ENCODE peak calls at places on chromosomes 11 and 22, in eight cellular contexts. One of them, this sample, is unnamed.

GRCh38 chr11:63608353-63609345 is 5.6 kb downstream of the PLAAT3 start:
- DNase-seq in CD4-positive, alpha-beta memory T cell: no peak
- DNase-seq in endodermal cell: no peak
- DNase-seq in transverse colon: no peak
- DNase-seq in suprapubic skin: peak; percentile 40
- DNase-seq in colonic mucosa: no peak
- DNase-seq in mesendoderm: no peak
- DNase-seq in heart left ventricle: no peak
- DNase-seq in this sample: no peak

GRCh38 chr22:28047740-28048139 is 128.7 kb upstream of the PITPNB start:
- DNase-seq in CD4-positive, alpha-beta memory T cell: no peak
- DNase-seq in endodermal cell: no peak
- DNase-seq in transverse colon: no peak
- DNase-seq in suprapubic skin: no peak
- DNase-seq in colonic mucosa: no peak
- DNase-seq in mesendoderm: no peak
- DNase-seq in heart left ventricle: no peak
- DNase-seq in this sample: no peak

GRCh38 chr11:77170107-77170506 is 42.1 kb downstream of the MYO7A start:
- DNase-seq in CD4-positive, alpha-beta memory T cell: no peak
- DNase-seq in endodermal cell: peak; percentile 89
- DNase-seq in transverse colon: no peak
- DNase-seq in suprapubic skin: no peak
- DNase-seq in colonic mucosa: no peak
- DNase-seq in mesendoderm: peak; percentile 94
- DNase-seq in heart left ventricle: no peak
- DNase-seq in this sample: no peak

GRCh38 chr11:63553759-63554158 is 9.4 kb downstream of the PLAAT2 start:
- DNase-seq in CD4-positive, alpha-beta memory T cell: peak; percentile 38
- DNase-seq in endodermal cell: no peak
- DNase-seq in transverse colon: no peak
- DNase-seq in suprapubic skin: no peak
- DNase-seq in colonic mucosa: peak; percentile 19
- DNase-seq in mesendoderm: no peak
- DNase-seq in heart left ventricle: no peak
- DNase-seq in this sample: no peak

GRCh38 chr11:95829580-95830259 is 39.4 kb downstream of the CEP57 start:
- DNase-seq in CD4-positive, alpha-beta memory T cell: no peak
- DNase-seq in endodermal cell: no peak
- DNase-seq in transverse colon: no peak
- DNase-seq in suprapubic skin: no peak
- DNase-seq in colonic mucosa: no peak
- DNase-seq in mesendoderm: no peak
- DNase-seq in heart left ventricle: no peak
- DNase-seq in this sample: no peak

GRCh38 chr22:40058265-40058664 is 63.5 kb downstream of the FAM83F start:
- DNase-seq in CD4-positive, alpha-beta memory T cell: no peak
- DNase-seq in endodermal cell: no peak
- DNase-seq in transverse colon: no peak
- DNase-seq in suprapubic skin: no peak
- DNase-seq in colonic mucosa: no peak
- DNase-seq in mesendoderm: no peak
- DNase-seq in heart left ventricle: no peak
- DNase-seq in this sample: no peak

GRCh38 chr11:118608268-118609214 is 1.1 kb downstream of the PHLDB1 start:
- DNase-seq in CD4-positive, alpha-beta memory T cell: peak; percentile 87
- DNase-seq in endodermal cell: peak; percentile 67
- DNase-seq in transverse colon: peak; percentile 75
- DNase-seq in suprapubic skin: peak; percentile 90
- DNase-seq in colonic mucosa: peak; percentile 58
- DNase-seq in mesendoderm: peak; percentile 17
- DNase-seq in heart left ventricle: peak; percentile 72
- DNase-seq in this sample: peak; percentile 89

GRCh38 chr11:134841972-134842371 is 429.9 kb upstream of the B3GAT1 start:
- DNase-seq in CD4-positive, alpha-beta memory T cell: no peak
- DNase-seq in endodermal cell: no peak
- DNase-seq in transverse colon: no peak
- DNase-seq in suprapubic skin: no peak
- DNase-seq in colonic mucosa: no peak
- DNase-seq in mesendoderm: no peak
- DNase-seq in heart left ventricle: no peak
- DNase-seq in this sample: no peak

GRCh38 chr11:64120951-64121569 is 44.9 kb downstream of the MACROD1 start:
- DNase-seq in CD4-positive, alpha-beta memory T cell: no peak
- DNase-seq in endodermal cell: no peak
- DNase-seq in transverse colon: no peak
- DNase-seq in suprapubic skin: no peak
- DNase-seq in colonic mucosa: no peak
- DNase-seq in mesendoderm: no peak
- DNase-seq in heart left ventricle: peak; percentile 24
- DNase-seq in this sample: no peak

GRCh38 chr11:75924966-75925784 is 110.2 kb downstream of the UVRAG start:
- DNase-seq in CD4-positive, alpha-beta memory T cell: no peak
- DNase-seq in endodermal cell: no peak
- DNase-seq in transverse colon: no peak
- DNase-seq in suprapubic skin: no peak
- DNase-seq in colonic mucosa: no peak
- DNase-seq in mesendoderm: no peak
- DNase-seq in heart left ventricle: no peak
- DNase-seq in this sample: no peak

GRCh38 chr22:46047841-46048595 is 71.1 kb upstream of the WNT7B start:
- DNase-seq in CD4-positive, alpha-beta memory T cell: no peak
- DNase-seq in endodermal cell: peak; percentile 28
- DNase-seq in transverse colon: peak; percentile 16
- DNase-seq in suprapubic skin: peak; percentile 71
- DNase-seq in colonic mucosa: no peak
- DNase-seq in mesendoderm: no peak
- DNase-seq in heart left ventricle: no peak
- DNase-seq in this sample: peak; percentile 30

GRCh38 chr22:24434472-24435322 is 7.3 kb downstream of the ADORA2A start:
- DNase-seq in CD4-positive, alpha-beta memory T cell: peak; percentile 83
- DNase-seq in endodermal cell: peak; percentile 36
- DNase-seq in transverse colon: peak; percentile 69
- DNase-seq in suprapubic skin: peak; percentile 74
- DNase-seq in colonic mucosa: no peak
- DNase-seq in mesendoderm: no peak
- DNase-seq in heart left ventricle: peak; percentile 78
- DNase-seq in this sample: no peak

GRCh38 chr11:96303067-96303466 is 39.9 kb downstream of the MAML2 start:
- DNase-seq in CD4-positive, alpha-beta memory T cell: no peak
- DNase-seq in endodermal cell: no peak
- DNase-seq in transverse colon: no peak
- DNase-seq in suprapubic skin: no peak
- DNase-seq in colonic mucosa: no peak
- DNase-seq in mesendoderm: no peak
- DNase-seq in heart left ventricle: no peak
- DNase-seq in this sample: no peak

GRCh38 chr11:128328955-128329551 is 258.3 kb downstream of the ETS1 start:
- DNase-seq in CD4-positive, alpha-beta memory T cell: peak; percentile 64
- DNase-seq in endodermal cell: no peak
- DNase-seq in transverse colon: no peak
- DNase-seq in suprapubic skin: no peak
- DNase-seq in colonic mucosa: no peak
- DNase-seq in mesendoderm: peak; percentile 70
- DNase-seq in heart left ventricle: peak; percentile 46
- DNase-seq in this sample: peak; percentile 58

GRCh38 chr11:67286621-67287333 is 2.3 kb upstream of the ANKRD13D start:
- DNase-seq in CD4-positive, alpha-beta memory T cell: no peak
- DNase-seq in endodermal cell: no peak
- DNase-seq in transverse colon: no peak
- DNase-seq in suprapubic skin: no peak
- DNase-seq in colonic mucosa: no peak
- DNase-seq in mesendoderm: no peak
- DNase-seq in heart left ventricle: no peak
- DNase-seq in this sample: no peak

GRCh38 chr11:65540290-65541092 is 15.6 kb downstream of the SCYL1 start:
- DNase-seq in CD4-positive, alpha-beta memory T cell: peak; percentile 91
- DNase-seq in endodermal cell: peak; percentile 99
- DNase-seq in transverse colon: peak; percentile 97
- DNase-seq in suprapubic skin: peak; percentile 96
- DNase-seq in colonic mucosa: peak; percentile 94
- DNase-seq in mesendoderm: peak; percentile 94
- DNase-seq in heart left ventricle: peak; percentile 93
- DNase-seq in this sample: peak; percentile 89

GRCh38 chr11:117986981-117987495 is 844 bp downstream of the IL10RA start:
- DNase-seq in CD4-positive, alpha-beta memory T cell: peak; percentile 78
- DNase-seq in endodermal cell: peak; percentile 39
- DNase-seq in transverse colon: peak; percentile 50
- DNase-seq in suprapubic skin: no peak
- DNase-seq in colonic mucosa: no peak
- DNase-seq in mesendoderm: no peak
- DNase-seq in heart left ventricle: no peak
- DNase-seq in this sample: no peak

GRCh38 chr22:46044718-46045458 is 67.9 kb upstream of the WNT7B start:
- DNase-seq in CD4-positive, alpha-beta memory T cell: no peak
- DNase-seq in endodermal cell: peak; percentile 74
- DNase-seq in transverse colon: peak; percentile 51
- DNase-seq in suprapubic skin: peak; percentile 77
- DNase-seq in colonic mucosa: no peak
- DNase-seq in mesendoderm: no peak
- DNase-seq in heart left ventricle: no peak
- DNase-seq in this sample: peak; percentile 43

GRCh38 chr22:22867996-22868715 is 19.5 kb upstream of the IGLL5 start:
- DNase-seq in CD4-positive, alpha-beta memory T cell: no peak
- DNase-seq in endodermal cell: peak; percentile 29
- DNase-seq in transverse colon: no peak
- DNase-seq in suprapubic skin: no peak
- DNase-seq in colonic mucosa: no peak
- DNase-seq in mesendoderm: no peak
- DNase-seq in heart left ventricle: no peak
- DNase-seq in this sample: no peak

GRCh38 chr11:95625164-95626017 is 164.2 kb downstream of the FAM76B start:
- DNase-seq in CD4-positive, alpha-beta memory T cell: no peak
- DNase-seq in endodermal cell: no peak
- DNase-seq in transverse colon: no peak
- DNase-seq in suprapubic skin: no peak
- DNase-seq in colonic mucosa: no peak
- DNase-seq in mesendoderm: no peak
- DNase-seq in heart left ventricle: no peak
- DNase-seq in this sample: no peak

DNA sequence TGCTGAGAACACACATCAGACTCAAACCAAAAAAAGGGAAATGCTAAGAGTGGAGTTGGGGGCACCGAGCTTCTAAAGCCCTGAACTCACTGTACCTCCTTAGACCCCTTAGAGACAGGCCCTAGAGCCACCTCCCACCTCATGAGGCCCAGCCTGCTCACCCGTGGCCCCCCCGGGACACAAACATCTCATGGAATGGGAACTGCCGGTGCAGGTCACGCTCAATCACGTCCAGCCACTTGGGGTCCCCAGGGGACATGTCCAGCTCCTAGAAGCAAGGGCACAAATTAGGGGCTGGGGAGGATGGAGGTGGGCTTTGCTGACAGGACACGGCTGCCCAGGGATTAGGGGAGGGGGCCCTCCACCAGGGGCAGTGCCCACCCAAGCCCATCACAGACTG is 6.3 kb upstream of the CASTOR1 start:
- DNase-seq in CD4-positive, alpha-beta memory T cell: no peak
- DNase-seq in endodermal cell: no peak
- DNase-seq in transverse colon: no peak
- DNase-seq in suprapubic skin: no peak
- DNase-seq in colonic mucosa: no peak
- DNase-seq in mesendoderm: no peak
- DNase-seq in heart left ventricle: no peak
- DNase-seq in this sample: no peak
- H3K4me3 ChIP-seq in CD4-positive, alpha-beta memory T cell: no peak overlapping the region
- H3K4me3 ChIP-seq in endodermal cell: no peak overlapping the region
- H3K4me3 ChIP-seq in transverse colon: no peak overlapping the region
- H3K4me3 ChIP-seq in suprapubic skin: no peak overlapping the region
- H3K4me3 ChIP-seq in colonic mucosa: no peak overlapping the region
- H3K4me3 ChIP-seq in mesendoderm: no peak overlapping the region
- H3K4me3 ChIP-seq in heart left ventricle: no peak overlapping the region
- H3K4me3 ChIP-seq in this sample: no peak overlapping the region

GRCh38 chr22:48734961-48735360 is 1092.7 kb downstream of the BRD1 start:
- DNase-seq in CD4-positive, alpha-beta memory T cell: no peak
- DNase-seq in endodermal cell: no peak
- DNase-seq in transverse colon: no peak
- DNase-seq in suprapubic skin: peak; percentile 24
- DNase-seq in colonic mucosa: no peak
- DNase-seq in mesendoderm: no peak
- DNase-seq in heart left ventricle: no peak
- DNase-seq in this sample: no peak
- H3K4me1 ChIP-seq in CD4-positive, alpha-beta memory T cell: no peaks in the 10 kb centered on the region
- H3K4me1 ChIP-seq in endodermal cell: no peaks in the 10 kb centered on the region
- H3K4me1 ChIP-seq in transverse colon: no peaks in the 10 kb centered on the region
- H3K4me1 ChIP-seq in suprapubic skin: no peaks in the 10 kb centered on the region
- H3K4me1 ChIP-seq in colonic mucosa: no peaks in the 10 kb centered on the region
- H3K4me1 ChIP-seq in mesendoderm: no peaks in the 10 kb centered on the region
- H3K4me1 ChIP-seq in heart left ventricle: no peaks in the 10 kb centered on the region
- H3K4me1 ChIP-seq in this sample: no peaks in the 10 kb centered on the region

DNA sequence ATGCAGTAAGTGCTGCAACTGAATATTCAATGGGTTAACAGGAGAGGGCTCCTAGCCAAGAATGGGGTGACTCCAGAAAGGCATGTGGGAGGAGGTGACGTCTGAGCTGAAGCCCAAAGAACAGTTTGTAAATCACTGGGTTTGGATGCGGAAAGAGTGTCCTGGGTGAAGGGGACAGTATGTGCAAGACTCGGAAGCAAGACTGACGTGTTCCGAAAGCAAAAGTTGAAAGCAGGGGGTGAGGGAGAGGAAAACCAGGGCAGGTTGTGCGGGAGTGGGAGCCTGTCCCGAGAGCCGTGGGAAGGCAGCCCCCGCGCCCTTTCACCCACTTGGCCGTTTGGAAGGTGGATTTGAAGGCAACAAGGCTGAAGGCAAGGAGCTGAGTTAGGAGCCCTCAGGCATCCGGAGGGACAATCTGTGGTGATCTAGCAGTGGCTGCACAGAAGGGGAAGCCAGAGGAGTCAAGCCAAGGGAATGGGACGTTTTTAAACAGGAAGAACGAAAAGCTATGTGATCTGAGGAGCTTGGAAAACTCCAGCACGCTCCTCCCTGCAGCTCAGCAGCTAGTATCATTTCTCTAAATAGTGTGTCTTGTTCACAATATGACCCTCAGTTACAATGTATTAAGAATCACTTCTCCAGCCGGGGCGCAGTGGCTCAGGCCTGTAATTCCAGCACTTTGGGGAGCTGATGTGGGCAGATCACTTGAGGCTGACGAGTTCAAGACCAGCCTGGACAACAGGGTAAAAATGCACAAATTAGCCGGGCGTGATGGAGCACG is 7.7 kb downstream of the SLC25A18 start:
- DNase-seq in CD4-positive, alpha-beta memory T cell: no peak
- DNase-seq in endodermal cell: peak; percentile 59
- DNase-seq in transverse colon: peak; percentile 76
- DNase-seq in suprapubic skin: peak; percentile 93
- DNase-seq in colonic mucosa: peak; percentile 30
- DNase-seq in mesendoderm: peak; percentile 40
- DNase-seq in heart left ventricle: peak; percentile 70
- DNase-seq in this sample: peak; percentile 89
- H3K4me3 ChIP-seq in CD4-positive, alpha-beta memory T cell: no peak overlapping the region
- H3K4me3 ChIP-seq in endodermal cell: no peak overlapping the region
- H3K4me3 ChIP-seq in transverse colon: no peak overlapping the region
- H3K4me3 ChIP-seq in suprapubic skin: peak overlapping the region; percentile 36
- H3K4me3 ChIP-seq in colonic mucosa: no peak overlapping the region
- H3K4me3 ChIP-seq in mesendoderm: no peak overlapping the region
- H3K4me3 ChIP-seq in heart left ventricle: peak overlapping the region; percentile 31
- H3K4me3 ChIP-seq in this sample: peak overlapping the region; percentile 29

DNA sequence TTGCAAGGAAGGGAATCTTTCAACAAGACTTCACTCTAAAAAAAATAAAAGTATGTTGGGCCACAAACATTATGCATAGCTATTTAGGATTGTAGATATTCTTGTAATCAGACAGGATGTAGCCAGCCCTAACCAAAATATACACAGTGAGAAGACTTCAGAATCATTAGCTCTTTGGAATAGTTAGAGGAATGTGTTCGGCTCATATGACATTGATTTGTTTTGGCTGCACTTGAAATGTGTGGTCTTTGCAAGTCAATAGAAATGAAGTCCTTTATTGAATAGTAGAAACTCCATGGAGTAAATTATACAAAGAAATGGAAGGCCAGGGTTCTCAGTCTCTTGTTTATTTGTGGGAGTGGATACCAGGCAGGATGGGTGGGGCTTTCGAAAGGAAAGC is 692.1 kb downstream of the NTM start:
- DNase-seq in CD4-positive, alpha-beta memory T cell: no peak
- DNase-seq in endodermal cell: no peak
- DNase-seq in transverse colon: no peak
- DNase-seq in suprapubic skin: no peak
- DNase-seq in colonic mucosa: no peak
- DNase-seq in mesendoderm: no peak
- DNase-seq in heart left ventricle: no peak
- DNase-seq in this sample: no peak
- H3K4me1 ChIP-seq in CD4-positive, alpha-beta memory T cell: no peaks in the 10 kb centered on the region
- H3K4me1 ChIP-seq in endodermal cell: no peaks in the 10 kb centered on the region
- H3K4me1 ChIP-seq in transverse colon: no peaks in the 10 kb centered on the region
- H3K4me1 ChIP-seq in suprapubic skin: no peaks in the 10 kb centered on the region
- H3K4me1 ChIP-seq in colonic mucosa: no peaks in the 10 kb centered on the region
- H3K4me1 ChIP-seq in mesendoderm: no peaks in the 10 kb centered on the region
- H3K4me1 ChIP-seq in heart left ventricle: no peaks in the 10 kb centered on the region
- H3K4me1 ChIP-seq in this sample: no peaks in the 10 kb centered on the region